ENCODE peak calls at places on chromosome 14, in nine cellular contexts. B is IMR-90; J is upper lobe of left lung; Y is neural progenitor cell; T is CD8-positive, alpha-beta T cell; Q is left lung; A is cardiac muscle cell; Z is mammary epithelial cell; L is left ventricle myocardium inferior. N is an unnamed sample.

GRCh38 chr14:105408592-105408991 is 10.3 kb downstream of the TEX22 start:
- DNase-seq in Q (peak; percentile 18), L (no peak), J (no peak), Z (no peak), A (no peak), Y (no peak), B (no peak), T (no peak), N (no peak)

GRCh38 chr14:21647380-21647779 is 6.3 kb upstream of the OR4E2 start:
- DNase-seq in L (no peak), B (peak; percentile 1), Z (no peak), Y (no peak), Q (no peak), A (peak; percentile 39), J (no peak), T (no peak), N (no peak)

GRCh38 chr14:74400328-74400727 is 25.7 kb downstream of the SYNDIG1L start:
- DNase-seq in B (no peak), Z (no peak), Y (peak; percentile 53), A (peak; percentile 25), J (no peak), L (no peak), T (no peak), Q (no peak), N (no peak)

GRCh38 chr14:41662780-41663477 is 56.3 kb downstream of the LRFN5 start:
- DNase-seq in A (no peak), T (no peak), Q (no peak), Y (no peak), Z (no peak), B (no peak), J (no peak), L (no peak), N (no peak)

GRCh38 chr14:102162488-102162887 is 22.8 kb downstream of the WDR20 start:
- DNase-seq in L (no peak), Y (no peak), Z (no peak), J (no peak), B (no peak), Q (no peak), T (no peak), A (no peak), N (no peak)

GRCh38 chr14:24839617-24840203 is 205.7 kb upstream of the GZMB start:
- DNase-seq in B (no peak), T (no peak), Y (no peak), L (no peak), A (no peak), Q (no peak), Z (no peak), J (no peak), N (no peak)

GRCh38 chr14:70907172-70907995 is at the start of gene PCNX1:
- DNase-seq in L (peak; percentile 91), J (peak; percentile 95), B (peak; percentile 79), Z (peak; percentile 83), Y (peak; percentile 98), Q (peak; percentile 98), A (peak; percentile 93), T (peak; percentile 89), N (peak; percentile 95)

GRCh38 chr14:19920021-19920657 is at the start of gene OR4K5:
- DNase-seq in L (no peak), Z (no peak), T (no peak), J (no peak), Q (no peak), B (no peak), Y (no peak), A (no peak), N (no peak)

GRCh38 chr14:87725318-87725717 is 267.7 kb downstream of the GALC start:
- DNase-seq in J (no peak), L (no peak), A (no peak), Z (no peak), T (no peak), B (no peak), Y (no peak), Q (no peak), N (no peak)

GRCh38 chr14:97640031-97640430 is 842.8 kb downstream of the VRK1 start:
- DNase-seq in Q (no peak), Y (no peak), T (no peak), B (no peak), L (no peak), J (no peak), Z (no peak), A (no peak), N (no peak)

GRCh38 chr14:54691525-54692260 is 124.8 kb downstream of the SAMD4A start:
- DNase-seq in Q (no peak), L (peak; percentile 79), Z (peak; percentile 64), B (peak; percentile 69), A (peak; percentile 83), J (peak; percentile 76), Y (peak; percentile 84), T (peak; percentile 14), N (peak; percentile 83)

GRCh38 chr14:74793506-74794155 is 30.5 kb downstream of the YLPM1 start:
- DNase-seq in J (no peak), Q (no peak), B (no peak), Y (peak; percentile 27), Z (no peak), T (no peak), A (peak; percentile 25), L (no peak), N (no peak)

GRCh38 chr14:20278414-20278813 is 27.3 kb downstream of the TTC5 start:
- DNase-seq in T (no peak), L (no peak), J (no peak), A (peak; percentile 46), Y (no peak), Q (no peak), Z (peak; percentile 35), B (peak; percentile 23), N (no peak)

GRCh38 chr14:64763801-64764511 is 59.7 kb downstream of the PLEKHG3 start:
- DNase-seq in A (peak; percentile 46), J (no peak), L (no peak), T (no peak), B (peak; percentile 55), Y (peak; percentile 41), Q (no peak), Z (no peak), N (no peak)

GRCh38 chr14:87181288-87181687 is 811.7 kb downstream of the GALC start:
- DNase-seq in L (no peak), A (no peak), B (no peak), J (no peak), Y (no peak), T (no peak), Q (no peak), Z (no peak), N (no peak)

GRCh38 chr14:30585204-30585603 is 26.2 kb downstream of the G2E3 start:
- DNase-seq in B (no peak), Y (no peak), A (no peak), L (no peak), Z (no peak), T (no peak), Q (no peak), J (no peak), N (no peak)
- H3K27me3 ChIP-seq in B (no peaks in the 10 kb centered on the region), Y (no peaks in the 10 kb centered on the region), A (no peaks in the 10 kb centered on the region), L (no peaks in the 10 kb centered on the region), Z (no peaks in the 10 kb centered on the region), T (no peaks in the 10 kb centered on the region), Q (no peaks in the 10 kb centered on the region), J (no peaks in the 10 kb centered on the region), N (no peaks in the 10 kb centered on the region)

GRCh38 chr14:77125275-77126073 is 16.1 kb downstream of the ZDHHC22 start:
- DNase-seq in B (no peak), L (no peak), A (no peak), J (no peak), T (no peak), Z (no peak), Y (peak; percentile 38), Q (no peak), N (no peak)
- TF ChIP-seq CTCF in B (no peak), L (peak; percentile 41), A (no peak), J (no peak), T (peak; percentile 15), Z (no peak), Y (peak; percentile 32), Q (no peak), N (no peak)

GRCh38 chr14:61699092-61699491 is 3.8 kb downstream of the HIF1A start:
- DNase-seq in Q (no peak), A (peak; percentile 68), B (no peak), J (no peak), L (no peak), Y (peak; percentile 17), T (no peak), Z (no peak), N (no peak)
- H3K4me1 ChIP-seq in Q (peaks cover 4% of the 10 kb centered on the region), A (peaks cover 48% of the 10 kb centered on the region), B (no peaks in the 10 kb centered on the region), J (peaks cover 36% of the 10 kb centered on the region), L (peaks cover 88% of the 10 kb centered on the region), Y (peaks cover 53% of the 10 kb centered on the region), T (peaks cover 54% of the 10 kb centered on the region), Z (peaks cover 14% of the 10 kb centered on the region), N (peaks cover 39% of the 10 kb centered on the region)

DNA sequence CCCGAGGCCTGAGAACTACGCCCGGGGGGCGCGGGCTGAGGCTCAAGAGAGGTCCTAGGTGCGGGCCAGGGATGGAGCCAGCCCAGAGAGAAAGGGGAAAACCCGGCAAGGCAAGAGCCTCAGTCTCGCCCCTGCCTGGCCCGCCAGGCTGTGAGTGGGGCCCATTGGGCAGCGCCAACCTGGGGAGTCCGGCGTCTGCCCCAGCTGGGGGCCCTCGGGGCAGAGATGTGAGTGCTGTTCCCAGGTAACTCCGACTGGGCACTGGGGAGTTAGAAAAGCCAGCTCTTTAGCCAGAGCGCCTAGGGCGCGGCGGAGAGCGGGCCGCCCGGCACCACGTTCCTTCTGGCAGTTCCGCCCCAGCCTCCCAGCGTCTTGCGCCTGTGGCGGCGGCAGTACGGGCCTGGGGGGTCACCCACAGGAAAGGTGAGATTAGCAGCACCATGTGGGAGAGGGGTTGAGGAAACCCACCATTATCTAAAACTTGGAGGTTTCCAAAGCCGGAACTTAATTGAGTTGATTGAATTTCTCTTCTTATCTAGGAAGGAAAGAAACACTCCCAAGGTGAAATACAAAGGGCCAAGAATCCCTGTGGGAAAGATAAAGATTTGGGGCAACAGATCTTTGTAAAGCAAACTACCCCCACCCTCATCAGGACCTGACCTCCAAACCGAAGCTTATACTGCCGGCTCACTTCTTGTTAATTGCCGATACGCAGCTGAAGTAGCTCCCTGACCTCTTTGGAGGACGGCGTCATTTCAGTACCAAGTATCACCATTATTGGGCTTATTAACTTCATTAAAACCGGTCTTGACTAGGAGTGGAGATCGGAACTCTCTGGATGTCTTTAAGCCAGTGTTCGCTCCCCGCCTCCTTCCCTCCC is 11.6 kb downstream of the OTX2 start:
- DNase-seq in Y (peak; percentile 82), Q (no peak), B (no peak), Z (no peak), A (no peak), T (no peak), J (no peak), L (no peak), N (no peak)
- H3K27me3 ChIP-seq in Y (peaks cover 51% of the 10 kb centered on the region), Q (peaks cover 98% of the 10 kb centered on the region), B (peaks cover 79% of the 10 kb centered on the region), Z (peaks cover 51% of the 10 kb centered on the region), A (peaks cover 100% of the 10 kb centered on the region), T (peaks cover 37% of the 10 kb centered on the region), J (peaks cover 58% of the 10 kb centered on the region), L (peaks cover 100% of the 10 kb centered on the region), N (peaks cover 100% of the 10 kb centered on the region)